ENCODE peak calls at places on chromosomes 1 and 21, in ten cellular contexts. G is cardiac muscle cell, Q is iris pigment epithelial cell, Y is NCI-H1436, K is kidney glomerular epithelial cell, F is substantia nigra, W is ascending aorta, U is NCI-H1105 treated with DMSO at 0.1 percent for 48 hours, O is heart left ventricle, X is NCI-H1092. L is an unnamed sample.

GRCh38 chr1:211515090-211516023 is 23.4 kb upstream of the RD3 start:
- DNase-seq in U (peak; percentile 60), F (peak; percentile 48), Y (peak; percentile 73), Q (peak; percentile 65), W (peak; percentile 16), K (peak; percentile 94), G (peak; percentile 79), X (peak; percentile 53), O (peak; percentile 77), L (peak; percentile 98)

GRCh38 chr1:98333406-98333805 is 328.1 kb upstream of the SNX7 start:
- DNase-seq in U (no peak), O (no peak), Y (no peak), X (no peak), K (no peak), Q (no peak), W (no peak), F (no peak), G (no peak), L (no peak)

GRCh38 chr1:217506878-217507277 is 124.0 kb downstream of the GPATCH2 start:
- DNase-seq in G (no peak), K (no peak), F (no peak), W (no peak), X (no peak), Q (peak; percentile 56), Y (peak; percentile 29), U (no peak), O (no peak), L (no peak)

GRCh38 chr1:1598720-1599029 is 1.3 kb downstream of the FNDC10 start:
- DNase-seq in G (no peak), W (no peak), Y (no peak), Q (no peak), X (no peak), U (no peak), O (no peak), F (no peak), K (no peak), L (no peak)

GRCh38 chr1:205774277-205775014 is 836 bp downstream of the RAB29 start:
- DNase-seq in O (no peak), X (no peak), Y (no peak), K (no peak), U (no peak), G (peak; percentile 5), W (no peak), F (no peak), Q (peak; percentile 37), L (peak; percentile 58)

GRCh38 chr1:235295902-235296350 is 32.1 kb downstream of the ARID4B start:
- DNase-seq in F (no peak), X (no peak), W (no peak), G (no peak), U (no peak), Q (peak; percentile 96), O (no peak), K (peak; percentile 13), Y (no peak), L (no peak)

GRCh38 chr21:25735895-25736597 is 1.3 kb downstream of the GABPA start:
- DNase-seq in F (no peak), O (no peak), Q (peak; percentile 54), X (no peak), U (peak; percentile 36), K (peak; percentile 49), G (peak; percentile 63), W (no peak), Y (no peak), L (no peak)

GRCh38 chr1:115828101-115829022 is 12.6 kb downstream of the NHLH2 start:
- DNase-seq in G (peak; percentile 60), F (peak; percentile 15), X (no peak), O (no peak), Y (peak; percentile 2), K (no peak), U (peak; percentile 51), W (no peak), Q (peak; percentile 49), L (peak; percentile 89)

GRCh38 chr21:45471229-45472052 is 66.5 kb downstream of the COL18A1 start:
- DNase-seq in G (no peak), K (peak; percentile 63), W (no peak), X (no peak), F (no peak), Y (no peak), O (peak; percentile 82), U (no peak), Q (peak; percentile 91), L (no peak)

GRCh38 chr1:16984717-16985116 is 4.3 kb upstream of the MFAP2 start:
- DNase-seq in X (no peak), U (no peak), Y (no peak), F (peak; percentile 3), O (peak; percentile 62), K (no peak), W (peak; percentile 71), G (no peak), Q (peak; percentile 65), L (no peak)

GRCh38 chr1:97270508-97271307 is 549.1 kb downstream of the PTBP2 start:
- DNase-seq in O (no peak), G (peak; percentile 11), Y (no peak), U (no peak), Q (peak; percentile 76), W (no peak), K (no peak), F (no peak), X (no peak), L (no peak)

GRCh38 chr1:74160045-74160444 is 37.9 kb downstream of the LRRIQ3 start:
- DNase-seq in W (no peak), K (no peak), G (no peak), U (peak; percentile 16), X (no peak), F (no peak), Q (no peak), Y (no peak), O (no peak), L (no peak)

GRCh38 chr1:22749919-22750670 is 39.5 kb downstream of the EPHB2 start:
- DNase-seq in Y (no peak), U (no peak), Q (peak; percentile 97), W (peak; percentile 33), X (no peak), F (no peak), O (no peak), K (peak; percentile 98), G (peak; percentile 87), L (no peak)

GRCh38 chr1:244140420-244140819 is 89.3 kb downstream of the ZBTB18 start:
- DNase-seq in F (no peak), X (no peak), Y (no peak), W (no peak), G (no peak), Q (no peak), U (no peak), K (no peak), O (no peak), L (no peak)

GRCh38 chr1:118987431-118988185 is 535 bp downstream of the TBX15 start:
- DNase-seq in G (peak; percentile 56), K (no peak), O (no peak), W (no peak), X (no peak), Y (no peak), Q (no peak), F (no peak), U (no peak), L (no peak)

GRCh38 chr1:197994907-197995407 is 77.8 kb downstream of the LHX9 start:
- DNase-seq in W (no peak), F (no peak), Q (no peak), Y (no peak), G (no peak), X (no peak), K (peak; percentile 20), U (no peak), O (no peak), L (no peak)

GRCh38 chr1:175178456-175178855 is 14.1 kb downstream of the KIAA0040 start:
- DNase-seq in U (no peak), Q (no peak), O (no peak), Y (no peak), G (no peak), K (no peak), X (no peak), F (no peak), W (no peak), L (no peak)

GRCh38 chr1:228944991-228945390 is 209.7 kb downstream of the RHOU start:
- DNase-seq in Y (no peak), G (no peak), X (no peak), W (no peak), F (no peak), K (no peak), Q (peak; percentile 68), O (no peak), U (no peak), L (no peak)

GRCh38 chr21:41029573-41029972 is 138.4 kb upstream of the BACE2 start:
- DNase-seq in U (peak; percentile 38), Q (no peak), Y (peak; percentile 26), K (no peak), X (peak; percentile 15), G (no peak), O (no peak), F (no peak), W (no peak), L (no peak)

GRCh38 chr1:22341791-22342605 is 109.7 kb upstream of the ZBTB40 start:
- DNase-seq in Q (peak; percentile 10), U (peak; percentile 58), X (peak; percentile 76), K (no peak), F (no peak), G (peak; percentile 79), Y (peak; percentile 28), W (no peak), O (no peak), L (no peak)

GRCh38 chr1:12287869-12288268 is 58.0 kb downstream of the VPS13D start:
- DNase-seq in F (no peak), O (no peak), Y (no peak), Q (no peak), G (no peak), K (no peak), X (no peak), W (no peak), U (no peak), L (no peak)

GRCh38 chr21:42542596-42542995 is 28.9 kb downstream of the SLC37A1 start:
- DNase-seq in G (no peak), X (no peak), O (no peak), K (no peak), Q (no peak), W (no peak), Y (no peak), U (no peak), F (no peak), L (no peak)

GRCh38 chr1:41018039-41018438 is 3.5 kb downstream of the SLFNL1 start:
- DNase-seq in W (no peak), F (no peak), O (no peak), U (no peak), G (no peak), Q (no peak), K (no peak), Y (no peak), X (no peak), L (no peak)

GRCh38 chr1:91731815-91732214 is 154.1 kb downstream of the TGFBR3 start:
- DNase-seq in G (no peak), Y (no peak), X (no peak), U (no peak), K (peak; percentile 86), W (no peak), O (no peak), F (no peak), Q (peak; percentile 50), L (no peak)

GRCh38 chr1:93665015-93665414 is 16.6 kb downstream of the BCAR3 start:
- DNase-seq in K (no peak), Y (no peak), G (no peak), F (no peak), O (no peak), U (no peak), Q (peak; percentile 29), W (no peak), X (no peak), L (no peak)